ENCODE peak calls at places on chromosomes 2 and 18, in nine cellular contexts. T is fibroblast of lung, C is cardiac muscle cell, N is NB4, G is GM12865, R is dorsolateral prefrontal cortex, M is GM12878, K is cardiac fibroblast, L is lower lobe of right lung. U is an unnamed sample.

GRCh38 chr2:209367091-209367747 is 56.6 kb upstream of the MAP2 start:
- DNase-seq in T (peak; percentile 50), C (no peak), N (no peak), G (no peak), R (no peak), M (no peak), K (no peak), L (no peak), U (no peak)

GRCh38 chr2:159617651-159618050 is 1.3 kb upstream of the BAZ2B start:
- DNase-seq in T (peak; percentile 58), C (peak; percentile 70), N (no peak), G (no peak), R (no peak), M (no peak), K (peak; percentile 54), L (no peak), U (no peak)

GRCh38 chr2:71465961-71466300 is 12.6 kb downstream of the DYSF start:
- DNase-seq in T (no peak), C (no peak), N (no peak), G (no peak), R (no peak), M (no peak), K (no peak), L (no peak), U (no peak)

GRCh38 chr18:50286391-50287027 is 983 bp downstream of the CXXC1 start:
- DNase-seq in T (peak; percentile 43), C (no peak), N (no peak), G (peak; percentile 77), R (no peak), M (no peak), K (peak; percentile 23), L (no peak), U (no peak)

GRCh38 chr18:73952296-73952946 is 195.2 kb downstream of the FBXO15 start:
- DNase-seq in T (no peak), C (no peak), N (no peak), G (no peak), R (no peak), M (no peak), K (no peak), L (no peak), U (no peak)

GRCh38 chr2:138213624-138214023 is 249.4 kb downstream of the HNMT start:
- DNase-seq in T (no peak), C (no peak), N (no peak), G (no peak), R (no peak), M (no peak), K (no peak), L (no peak), U (no peak)

GRCh38 chr2:190532581-190532980 is 1.9 kb downstream of the NEMP2 start:
- DNase-seq in T (no peak), C (no peak), N (peak; percentile 30), G (no peak), R (no peak), M (no peak), K (no peak), L (no peak), U (no peak)

GRCh38 chr2:112605926-112606325 is 21.5 kb downstream of the CHCHD5 start:
- DNase-seq in T (no peak), C (no peak), N (no peak), G (no peak), R (no peak), M (no peak), K (no peak), L (no peak), U (no peak)

GRCh38 chr2:236568068-236568921 is 1.3 kb upstream of the ACKR3 start:
- DNase-seq in T (no peak), C (peak; percentile 82), N (no peak), G (peak; percentile 70), R (peak; percentile 58), M (no peak), K (peak; percentile 21), L (peak; percentile 69), U (peak; percentile 50)

GRCh38 chr2:62774555-62775366 is 69.2 kb downstream of the EHBP1 start:
- DNase-seq in T (peak; percentile 70), C (peak; percentile 57), N (peak; percentile 57), G (peak; percentile 41), R (no peak), M (peak; percentile 17), K (peak; percentile 63), L (no peak), U (no peak)

GRCh38 chr2:135688978-135689377 is 52.7 kb upstream of the UBXN4 start:
- DNase-seq in T (no peak), C (no peak), N (no peak), G (peak; percentile 15), R (no peak), M (no peak), K (no peak), L (no peak), U (no peak)

GRCh38 chr2:211435331-211435730 is 878.9 kb downstream of the CPS1 start:
- DNase-seq in T (no peak), C (peak; percentile 35), N (no peak), G (no peak), R (no peak), M (no peak), K (no peak), L (no peak), U (no peak)

GRCh38 chr2:157052685-157053224 is 204.8 kb upstream of the GALNT5 start:
- DNase-seq in T (peak; percentile 93), C (no peak), N (no peak), G (no peak), R (no peak), M (no peak), K (peak; percentile 85), L (no peak), U (no peak)

GRCh38 chr2:123993728-123994323 is 31.3 kb upstream of the CNTNAP5 start:
- DNase-seq in T (no peak), C (peak; percentile 58), N (peak; percentile 44), G (peak; percentile 26), R (no peak), M (no peak), K (peak; percentile 56), L (no peak), U (peak; percentile 63)

GRCh38 chr2:187658952-187659525 is 104.8 kb upstream of the TFPI start:
- DNase-seq in T (peak; percentile 33), C (peak; percentile 41), N (peak; percentile 28), G (peak; percentile 36), R (no peak), M (no peak), K (peak; percentile 26), L (no peak), U (no peak)
- TF ChIP-seq CTCF in T (peak; percentile 44), C (peak; percentile 41), N (peak; percentile 27), G (peak; percentile 19), R (no peak), M (peak; percentile 17), K (peak; percentile 61), L (peak; percentile 22), U (peak; percentile 54)

GRCh38 chr2:199707584-199708185 is 143.3 kb downstream of the FTCDNL1 start:
- DNase-seq in T (no peak), C (no peak), N (peak; percentile 34), G (no peak), R (no peak), M (no peak), K (no peak), L (no peak), U (no peak)

GRCh38 chr2:199710551-199710950 is 140.4 kb downstream of the FTCDNL1 start:
- DNase-seq in T (no peak), C (no peak), N (no peak), G (no peak), R (no peak), M (no peak), K (no peak), L (no peak), U (no peak)

GRCh38 chr2:199705538-199705937 is 145.5 kb downstream of the FTCDNL1 start:
- DNase-seq in T (no peak), C (no peak), N (no peak), G (no peak), R (no peak), M (no peak), K (no peak), L (no peak), U (no peak)

GRCh38 chr2:199703199-199703598 is 147.8 kb downstream of the FTCDNL1 start:
- DNase-seq in T (no peak), C (no peak), N (no peak), G (no peak), R (no peak), M (no peak), K (no peak), L (no peak), U (no peak)

GRCh38 chr2:199704358-199705238 is 146.4 kb downstream of the FTCDNL1 start:
- DNase-seq in T (no peak), C (peak; percentile 25), N (peak; percentile 83), G (peak; percentile 45), R (no peak), M (no peak), K (peak; percentile 6), L (no peak), U (peak; percentile 14)
- TF ChIP-seq CTCF in T (peak; percentile 73), C (peak; percentile 46), N (peak; percentile 75), G (peak; percentile 54), R (peak; percentile 69), M (peak; percentile 49), K (peak; percentile 38), L (peak; percentile 60), U (peak; percentile 33)

GRCh38 chr2:151945186-151945585 is 117.0 kb upstream of the ARL5A start:
- DNase-seq in T (no peak), C (no peak), N (no peak), G (no peak), R (no peak), M (no peak), K (no peak), L (no peak), U (no peak)

GRCh38 chr2:151946856-151947523 is 118.8 kb upstream of the ARL5A start:
- DNase-seq in T (peak; percentile 6), C (peak; percentile 68), N (peak; percentile 46), G (peak; percentile 47), R (no peak), M (no peak), K (peak; percentile 18), L (no peak), U (peak; percentile 37)

GRCh38 chr2:151943461-151943860 is 115.2 kb upstream of the ARL5A start:
- DNase-seq in T (no peak), C (no peak), N (no peak), G (no peak), R (no peak), M (no peak), K (no peak), L (no peak), U (no peak)

GRCh38 chr2:151945602-151946001 is 117.4 kb upstream of the ARL5A start:
- DNase-seq in T (no peak), C (no peak), N (no peak), G (no peak), R (no peak), M (no peak), K (no peak), L (no peak), U (no peak)

GRCh38 chr2:151947524-151948165 is 119.4 kb upstream of the ARL5A start:
- DNase-seq in T (peak; percentile 58), C (no peak), N (peak; percentile 8), G (peak; percentile 16), R (peak; percentile 50), M (no peak), K (peak; percentile 8), L (peak; percentile 51), U (no peak)
- TF ChIP-seq CTCF in T (no peak), C (no peak), N (no peak), G (no peak), R (peak; percentile 35), M (no peak), K (no peak), L (no peak), U (peak; percentile 48)

DNA sequence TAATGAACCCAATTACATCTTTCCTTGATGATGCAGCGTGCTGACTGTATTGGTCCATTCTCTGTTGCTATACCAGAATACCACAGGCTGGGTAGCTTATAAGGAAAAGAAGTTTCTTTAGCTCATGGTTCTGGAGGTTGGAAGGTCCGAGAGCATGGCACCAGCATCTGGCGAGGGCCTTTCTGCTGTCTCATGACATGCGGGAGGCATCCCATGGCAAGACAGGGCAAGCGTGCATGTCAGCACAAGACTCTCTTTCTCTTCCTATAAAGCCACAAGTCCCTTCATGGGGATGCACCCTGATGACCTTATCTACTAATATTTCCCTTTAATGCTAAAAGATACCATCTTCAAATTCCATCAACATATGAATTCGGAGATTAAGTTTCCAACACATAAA is 122.8 kb upstream of the FHL2 start:
- DNase-seq in T (no peak), C (no peak), N (no peak), G (no peak), R (no peak), M (no peak), K (no peak), L (no peak), U (no peak)
- TF ChIP-seq CTCF in T (no peak), C (no peak), N (no peak), G (no peak), R (no peak), M (no peak), K (no peak), L (no peak), U (no peak)